ENCODE peak calls at places on chromosomes 13 and 19, in five cellular contexts. L is HL-60, O is tibial nerve, Y is esophagus squamous epithelium, H is adipocyte. S is an unnamed sample.

GRCh38 chr19:19530423-19530804 is 1.7 kb downstream of the YJEFN3 start:
- DNase-seq in L (no peak), O (no peak), Y (no peak), H (no peak), S (no peak)

GRCh38 chr19:20359933-20360720 is 193.1 kb downstream of the ZNF486 start:
- DNase-seq in L (no peak), O (no peak), Y (no peak), H (no peak), S (no peak)

GRCh38 chr19:51467864-51468544 is 9.8 kb upstream of the SIGLEC8 start:
- DNase-seq in L (peak; percentile 78), O (no peak), Y (no peak), H (no peak), S (no peak)

GRCh38 chr13:40635315-40635995 is 31.0 kb downstream of the FOXO1 start:
- DNase-seq in L (no peak), O (no peak), Y (no peak), H (no peak), S (no peak)

GRCh38 chr19:18769989-18770528 is 21.0 kb downstream of the COMP start:
- DNase-seq in L (no peak), O (no peak), Y (no peak), H (no peak), S (no peak)

GRCh38 chr19:51727349-51727880 is 3.6 kb upstream of the HAS1 start:
- DNase-seq in L (no peak), O (no peak), Y (no peak), H (peak; percentile 27), S (no peak)

GRCh38 chr13:108176685-108177274 is 38.6 kb downstream of the LIG4 start:
- DNase-seq in L (peak; percentile 46), O (peak; percentile 34), Y (no peak), H (peak; percentile 65), S (no peak)

GRCh38 chr19:31408460-31409124 is 59.4 kb upstream of the TSHZ3 start:
- DNase-seq in L (no peak), O (no peak), Y (no peak), H (peak; percentile 75), S (peak; percentile 51)

GRCh38 chr19:45156751-45157150 is 4.0 kb downstream of the NKPD1 start:
- DNase-seq in L (no peak), O (no peak), Y (no peak), H (no peak), S (no peak)

GRCh38 chr13:93309886-93310520 is 83.4 kb downstream of the GPC6 start:
- DNase-seq in L (no peak), O (no peak), Y (no peak), H (no peak), S (no peak)

GRCh38 chr13:51805313-51805712 is 1.4 kb upstream of the DHRS12 start:
- DNase-seq in L (no peak), O (no peak), Y (no peak), H (no peak), S (no peak)

GRCh38 chr13:26377038-26377437 is 123.1 kb downstream of the CDK8 start:
- DNase-seq in L (peak; percentile 24), O (no peak), Y (no peak), H (peak; percentile 21), S (no peak)

GRCh38 chr13:25295228-25295627 is 6.2 kb upstream of the NUP58 start:
- DNase-seq in L (no peak), O (no peak), Y (no peak), H (no peak), S (no peak)

GRCh38 chr13:113759525-113760137 is 605 bp downstream of the TMEM255B start:
- DNase-seq in L (no peak), O (peak; percentile 29), Y (no peak), H (peak; percentile 58), S (no peak)

GRCh38 chr19:51097166-51097736 is 11.0 kb downstream of the CTU1 start:
- DNase-seq in L (peak; percentile 52), O (no peak), Y (no peak), H (peak; percentile 68), S (no peak)

GRCh38 chr19:55111238-55111831 is 6.1 kb downstream of the PPP1R12C start:
- DNase-seq in L (no peak), O (no peak), Y (no peak), H (no peak), S (no peak)

GRCh38 chr19:8204961-8205360 is 4.2 kb upstream of the CERS4 start:
- DNase-seq in L (no peak), O (no peak), Y (no peak), H (no peak), S (no peak)

GRCh38 chr19:8526345-8527062 is 12.5 kb upstream of the ZNF414 start:
- DNase-seq in L (no peak), O (peak; percentile 91), Y (no peak), H (peak; percentile 98), S (no peak)

GRCh38 chr13:107649071-107649470 is 566.3 kb downstream of the LIG4 start:
- DNase-seq in L (no peak), O (no peak), Y (no peak), H (peak; percentile 24), S (no peak)

GRCh38 chr13:93559718-93560117 is 333.1 kb downstream of the GPC6 start:
- DNase-seq in L (no peak), O (no peak), Y (no peak), H (no peak), S (no peak)

GRCh38 chr13:78881746-78882145 is 222.8 kb upstream of the OBI1 start:
- DNase-seq in L (no peak), O (no peak), Y (no peak), H (no peak), S (no peak)

GRCh38 chr13:97810152-97810551 is 143.3 kb upstream of the IPO5 start:
- DNase-seq in L (no peak), O (peak; percentile 11), Y (no peak), H (peak; percentile 69), S (no peak)

GRCh38 chr13:35512271-35512920 is 35.9 kb upstream of the MAB21L1 start:
- DNase-seq in L (peak; percentile 28), O (peak; percentile 42), Y (no peak), H (peak; percentile 93), S (no peak)

GRCh38 chr19:10988380-10988779 is 27.6 kb downstream of the SMARCA4 start:
- DNase-seq in L (no peak), O (no peak), Y (no peak), H (no peak), S (no peak)

DNA sequence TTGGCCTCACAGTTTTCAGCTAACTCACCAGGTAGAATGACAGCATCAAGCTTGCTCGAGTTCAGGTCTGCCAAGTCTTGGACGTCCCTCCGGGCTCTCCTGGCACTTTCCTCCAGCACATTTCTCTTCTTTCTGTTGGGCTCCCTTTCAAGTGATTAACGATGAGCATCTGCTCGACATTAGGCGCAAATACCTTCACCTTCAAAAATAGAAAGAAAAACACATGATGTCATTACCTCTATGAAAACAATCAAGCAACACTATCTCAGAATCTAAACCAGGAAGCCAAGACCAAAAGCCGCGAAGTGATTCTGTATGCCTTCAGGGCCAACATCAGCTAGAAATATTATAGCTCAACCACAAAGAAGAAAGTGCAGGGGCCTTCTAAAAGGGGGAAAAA is 15.4 kb upstream of the CLN5 start:
- DNase-seq in L (no peak), O (no peak), Y (no peak), H (peak; percentile 47), S (peak; percentile 58)
- H3K4me3 ChIP-seq in L (no peak overlapping the region), O (no peak overlapping the region), Y (no peak overlapping the region), H (no peak overlapping the region), S (peak overlapping the region; percentile 33)

GRCh38 chr19:52898101-52898500 is 666 bp upstream of the ZNF320 start:
- DNase-seq in L (no peak), O (no peak), Y (no peak), H (no peak), S (no peak)
- H3K4me3 ChIP-seq in L (no peak overlapping the region), O (peak overlapping the region; percentile 64), Y (peak overlapping the region; percentile 74), H (peak overlapping the region; percentile 96), S (no peak overlapping the region)

GRCh38 chr13:48318714-48319457 is 15.3 kb downstream of the RB1 start:
- DNase-seq in L (no peak), O (no peak), Y (no peak), H (no peak), S (no peak)

GRCh38 chr13:48317511-48317981 is 14.0 kb downstream of the RB1 start:
- DNase-seq in L (no peak), O (no peak), Y (no peak), H (no peak), S (no peak)

GRCh38 chr13:48319458-48320395 is 16.2 kb downstream of the RB1 start:
- DNase-seq in L (no peak), O (no peak), Y (no peak), H (no peak), S (no peak)

GRCh38 chr13:48316826-48317510 is 13.4 kb downstream of the RB1 start:
- DNase-seq in L (no peak), O (no peak), Y (no peak), H (no peak), S (no peak)

DNA sequence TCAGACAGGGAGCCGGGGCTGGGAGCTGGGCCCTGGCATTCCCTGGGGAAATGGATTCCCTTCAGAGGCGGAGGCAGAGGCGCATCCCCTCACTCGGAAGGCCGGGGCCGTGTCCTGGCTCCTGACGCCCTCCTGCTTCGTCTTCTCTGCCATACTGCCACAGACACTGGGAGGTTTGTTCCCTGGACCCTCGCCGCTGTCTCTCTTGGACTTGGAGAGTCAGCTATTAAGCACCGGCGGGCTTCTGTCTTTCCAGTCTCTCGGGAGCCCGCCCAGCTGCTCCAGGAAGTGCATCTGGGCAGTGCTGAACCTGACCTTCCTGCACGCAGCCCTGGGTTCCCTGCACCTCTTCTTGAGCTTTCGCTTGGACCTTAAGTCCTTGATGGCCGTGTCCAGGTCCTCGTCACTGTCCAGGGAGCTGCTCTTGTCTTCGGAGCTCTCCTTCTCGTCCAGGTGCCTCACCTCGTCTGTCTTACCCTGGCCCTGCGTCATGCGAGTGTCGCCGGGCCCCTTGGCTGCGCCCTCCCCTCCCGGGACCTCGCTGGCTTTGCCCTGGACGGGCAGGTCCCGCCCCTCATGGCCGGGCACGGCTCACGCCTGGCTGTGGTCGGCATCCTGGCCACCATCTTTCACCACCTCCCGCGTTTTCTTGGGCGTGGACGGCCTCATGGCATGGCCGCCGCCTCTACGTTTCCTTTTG is 14.6 kb downstream of the RB1 start:
- DNase-seq in L (no peak), O (no peak), Y (no peak), H (no peak), S (no peak)
- H3K4me3 ChIP-seq in L (no peak overlapping the region), O (peak overlapping the region; percentile 7), Y (peak overlapping the region; percentile 35), H (peak overlapping the region; percentile 63), S (no peak overlapping the region)

GRCh38 chr13:45048890-45049407 is 59.6 kb downstream of the GPALPP1 start:
- DNase-seq in L (no peak), O (no peak), Y (no peak), H (no peak), S (no peak)

GRCh38 chr13:45049478-45049877 is 60.1 kb downstream of the GPALPP1 start:
- DNase-seq in L (no peak), O (no peak), Y (no peak), H (no peak), S (no peak)

GRCh38 chr13:45047394-45048328 is 58.3 kb downstream of the GPALPP1 start:
- DNase-seq in L (peak; percentile 80), O (peak; percentile 79), Y (no peak), H (peak; percentile 93), S (peak; percentile 47)

GRCh38 chr13:45042539-45042938 is 53.2 kb downstream of the GPALPP1 start:
- DNase-seq in L (no peak), O (no peak), Y (no peak), H (peak; percentile 0), S (no peak)

DNA sequence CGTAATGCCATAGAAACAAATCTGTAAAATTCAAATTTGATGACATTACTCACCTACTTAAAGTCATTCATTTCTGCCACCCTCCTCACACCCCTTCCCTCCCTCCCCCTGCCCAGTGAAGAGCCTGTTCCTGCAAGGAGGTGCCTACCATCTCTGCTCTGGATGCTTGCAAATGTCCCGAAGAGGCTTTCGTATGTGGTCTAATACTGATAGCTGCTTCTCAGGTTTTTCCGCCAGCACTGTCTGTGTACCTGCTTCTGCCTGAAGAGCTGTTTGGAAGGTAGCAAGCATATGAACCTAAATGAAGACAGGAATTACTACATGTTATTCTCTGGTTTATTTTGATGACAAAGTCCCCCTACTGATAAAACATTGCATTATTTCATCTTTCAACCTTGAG is 57.1 kb downstream of the GPALPP1 start:
- DNase-seq in L (no peak), O (no peak), Y (no peak), H (no peak), S (no peak)
- H3K4me3 ChIP-seq in L (no peak overlapping the region), O (no peak overlapping the region), Y (peak overlapping the region; percentile 45), H (peak overlapping the region; percentile 81), S (no peak overlapping the region)